ENCODE peak calls at places on chromosome 3, in five cellular contexts. N is left cardiac atrium; B is A172; K is activated T-cell treated with anti-CD3 and anti-CD28 coated beads, Interleukin-2, amount 50 U/mL, for 1 hour; Z is heart left ventricle. R is an unnamed sample.

GRCh38 chr3:27888562-27888961 is 166.4 kb upstream of the EOMES start:
- DNase-seq in N (no peak), B (no peak), K (no peak), Z (no peak), R (no peak)

GRCh38 chr3:46982581-46982980 is 3.1 kb downstream of the NBEAL2 start:
- DNase-seq in N (no peak), B (no peak), K (no peak), Z (peak; percentile 15), R (no peak)

GRCh38 chr3:127531821-127532220 is 58.7 kb downstream of the TPRA1 start:
- DNase-seq in N (no peak), B (no peak), K (no peak), Z (no peak), R (no peak)

GRCh38 chr3:128060473-128061381 is 8.5 kb downstream of the SEC61A1 start:
- DNase-seq in N (no peak), B (peak; percentile 54), K (no peak), Z (no peak), R (no peak)

GRCh38 chr3:98027084-98027445 is 8.1 kb downstream of the GABRR3 start:
- DNase-seq in N (no peak), B (no peak), K (no peak), Z (no peak), R (no peak)

GRCh38 chr3:49616491-49616941 is 57.6 kb upstream of the APEH start:
- DNase-seq in N (no peak), B (peak; percentile 34), K (no peak), Z (no peak), R (no peak)

GRCh38 chr3:157572559-157573270 is 69.5 kb upstream of the VEPH1 start:
- DNase-seq in N (no peak), B (peak; percentile 62), K (no peak), Z (no peak), R (no peak)

GRCh38 chr3:197484204-197484901 is 71.4 kb downstream of the BDH1 start:
- DNase-seq in N (no peak), B (no peak), K (no peak), Z (no peak), R (no peak)

GRCh38 chr3:50157821-50158556 is 2.9 kb downstream of the SEMA3F start:
- DNase-seq in N (no peak), B (no peak), K (no peak), Z (no peak), R (no peak)

GRCh38 chr3:56985460-56986327 is 74.8 kb upstream of the SPATA12 start:
- DNase-seq in N (no peak), B (peak; percentile 32), K (no peak), Z (no peak), R (no peak)

GRCh38 chr3:117893638-117894037 is 1141.0 kb downstream of the IGSF11 start:
- DNase-seq in N (no peak), B (no peak), K (no peak), Z (no peak), R (no peak)

GRCh38 chr3:179449621-179450020 is 1.6 kb downstream of the GNB4 start:
- DNase-seq in N (no peak), B (no peak), K (no peak), Z (no peak), R (no peak)

GRCh38 chr3:11212301-11212613 is 58.0 kb downstream of the HRH1 start:
- DNase-seq in N (no peak), B (peak; percentile 85), K (no peak), Z (no peak), R (no peak)

GRCh38 chr3:4071481-4072184 is 231.5 kb upstream of the SETMAR start:
- DNase-seq in N (no peak), B (no peak), K (no peak), Z (no peak), R (no peak)

GRCh38 chr3:188400494-188401243 is 246.7 kb downstream of the LPP start:
- DNase-seq in N (no peak), B (no peak), K (no peak), Z (no peak), R (no peak)

GRCh38 chr3:31250116-31250813 is 282.5 kb upstream of the STT3B start:
- DNase-seq in N (no peak), B (no peak), K (no peak), Z (no peak), R (no peak)

GRCh38 chr3:170128259-170128976 is 53.1 kb downstream of the PHC3 start:
- DNase-seq in N (no peak), B (no peak), K (no peak), Z (no peak), R (no peak)

GRCh38 chr3:168989396-168989795 is 674.1 kb downstream of the MECOM start:
- DNase-seq in N (no peak), B (no peak), K (no peak), Z (no peak), R (no peak)

GRCh38 chr3:44232407-44232806 is 9.3 kb upstream of the TOPAZ1 start:
- DNase-seq in N (no peak), B (no peak), K (no peak), Z (no peak), R (no peak)

GRCh38 chr3:105157766-105158085 is 209.0 kb upstream of the ALCAM start:
- DNase-seq in N (no peak), B (no peak), K (no peak), Z (no peak), R (no peak)

GRCh38 chr3:169285057-169285990 is 378.2 kb downstream of the MECOM start:
- DNase-seq in N (no peak), B (no peak), K (no peak), Z (no peak), R (no peak)

GRCh38 chr3:187062526-187063177 is 76.6 kb downstream of the RPL39L start:
- DNase-seq in N (no peak), B (no peak), K (no peak), Z (no peak), R (no peak)

GRCh38 chr3:155500429-155500828 is 206.9 kb upstream of the STRIT1 start:
- DNase-seq in N (no peak), B (no peak), K (no peak), Z (no peak), R (no peak)

GRCh38 chr3:197189633-197190032 is 108.8 kb downstream of the DLG1 start:
- DNase-seq in N (no peak), B (no peak), K (no peak), Z (no peak), R (no peak)

R was measured in left lobe of liver.